ENCODE peak calls at places on chromosome X, in eight cellular contexts. One of them, this sample, is unnamed.

GRCh38 chrX:115972717-115973116 is 197.8 kb upstream of the AGTR2 start:
- DNase-seq in GM12891: no peak
- DNase-seq in IMR-90: no peak
- DNase-seq in heart left ventricle: no peak
- DNase-seq in HCT116: no peak
- DNase-seq in ovary: no peak
- DNase-seq in endothelial cell of umbilical vein: no peak
- DNase-seq in A549: no peak
- DNase-seq in this sample: no peak

GRCh38 chrX:122094611-122095010 is 1047.2 kb downstream of the GLUD2 start:
- DNase-seq in endothelial cell of umbilical vein: no peak
- DNase-seq in A549: no peak
- DNase-seq in HCT116: no peak
- DNase-seq in GM12891: no peak
- DNase-seq in heart left ventricle: no peak
- DNase-seq in IMR-90: no peak
- DNase-seq in ovary: no peak
- DNase-seq in this sample: no peak

GRCh38 chrX:85516131-85516530 is 136.7 kb upstream of the POF1B start:
- DNase-seq in ovary: no peak
- DNase-seq in heart left ventricle: no peak
- DNase-seq in HCT116: no peak
- DNase-seq in A549: no peak
- DNase-seq in endothelial cell of umbilical vein: no peak
- DNase-seq in IMR-90: no peak
- DNase-seq in GM12891: no peak
- DNase-seq in this sample: no peak

GRCh38 chrX:19097553-19097952 is 24.7 kb downstream of the ADGRG2 start:
- DNase-seq in IMR-90: no peak
- DNase-seq in GM12891: no peak
- DNase-seq in endothelial cell of umbilical vein: no peak
- DNase-seq in HCT116: no peak
- DNase-seq in heart left ventricle: no peak
- DNase-seq in A549: no peak
- DNase-seq in ovary: no peak
- DNase-seq in this sample: no peak

GRCh38 chrX:72316408-72317079 is 10.8 kb upstream of the CITED1 start:
- DNase-seq in A549: no peak
- DNase-seq in HCT116: no peak
- DNase-seq in ovary: peak; percentile 32
- DNase-seq in heart left ventricle: no peak
- DNase-seq in endothelial cell of umbilical vein: no peak
- DNase-seq in IMR-90: no peak
- DNase-seq in GM12891: no peak
- DNase-seq in this sample: no peak

GRCh38 chrX:13808865-13809264 is 8.0 kb downstream of the GPM6B start:
- DNase-seq in HCT116: no peak
- DNase-seq in heart left ventricle: no peak
- DNase-seq in endothelial cell of umbilical vein: no peak
- DNase-seq in IMR-90: no peak
- DNase-seq in GM12891: no peak
- DNase-seq in A549: no peak
- DNase-seq in ovary: no peak
- DNase-seq in this sample: no peak

GRCh38 chrX:12961191-12961718 is 13.7 kb upstream of the TMSB4X start:
- DNase-seq in endothelial cell of umbilical vein: no peak
- DNase-seq in ovary: no peak
- DNase-seq in A549: no peak
- DNase-seq in HCT116: no peak
- DNase-seq in heart left ventricle: no peak
- DNase-seq in GM12891: no peak
- DNase-seq in IMR-90: no peak
- DNase-seq in this sample: no peak

GRCh38 chrX:34586936-34587335 is 70.1 kb downstream of the TMEM47 start:
- DNase-seq in ovary: no peak
- DNase-seq in A549: no peak
- DNase-seq in HCT116: no peak
- DNase-seq in endothelial cell of umbilical vein: peak; percentile 56
- DNase-seq in GM12891: no peak
- DNase-seq in IMR-90: no peak
- DNase-seq in heart left ventricle: no peak
- DNase-seq in this sample: no peak

GRCh38 chrX:102154900-102155805 is 624 bp downstream of the BEX5 start:
- DNase-seq in IMR-90: no peak
- DNase-seq in A549: no peak
- DNase-seq in ovary: peak; percentile 41
- DNase-seq in GM12891: no peak
- DNase-seq in endothelial cell of umbilical vein: peak; percentile 0
- DNase-seq in HCT116: no peak
- DNase-seq in heart left ventricle: no peak
- DNase-seq in this sample: peak; percentile 13

GRCh38 chrX:69109706-69110635 is 55.3 kb downstream of the PJA1 start:
- DNase-seq in IMR-90: peak; percentile 73
- DNase-seq in HCT116: peak; percentile 28
- DNase-seq in ovary: no peak
- DNase-seq in GM12891: no peak
- DNase-seq in A549: peak; percentile 71
- DNase-seq in endothelial cell of umbilical vein: no peak
- DNase-seq in heart left ventricle: no peak
- DNase-seq in this sample: no peak

GRCh38 chrX:20664774-20665173 is 398.1 kb upstream of the RPS6KA3 start:
- DNase-seq in A549: no peak
- DNase-seq in IMR-90: no peak
- DNase-seq in heart left ventricle: no peak
- DNase-seq in endothelial cell of umbilical vein: no peak
- DNase-seq in ovary: no peak
- DNase-seq in HCT116: no peak
- DNase-seq in GM12891: no peak
- DNase-seq in this sample: no peak

GRCh38 chrX:2325076-2325784 is 175.5 kb downstream of the DHRSX start:
- DNase-seq in endothelial cell of umbilical vein: peak; percentile 55
- DNase-seq in ovary: peak; percentile 85
- DNase-seq in HCT116: no peak
- DNase-seq in IMR-90: peak; percentile 84
- DNase-seq in GM12891: no peak
- DNase-seq in A549: no peak
- DNase-seq in heart left ventricle: peak; percentile 91
- DNase-seq in this sample: peak; percentile 78

GRCh38 chrX:73965833-73966232 is 338.1 kb upstream of the ZCCHC13 start:
- DNase-seq in ovary: no peak
- DNase-seq in IMR-90: no peak
- DNase-seq in endothelial cell of umbilical vein: no peak
- DNase-seq in heart left ventricle: no peak
- DNase-seq in A549: no peak
- DNase-seq in GM12891: no peak
- DNase-seq in HCT116: no peak
- DNase-seq in this sample: no peak

GRCh38 chrX:36364262-36364661 is 444.7 kb downstream of the CFAP47 start:
- DNase-seq in GM12891: no peak
- DNase-seq in heart left ventricle: no peak
- DNase-seq in endothelial cell of umbilical vein: no peak
- DNase-seq in HCT116: no peak
- DNase-seq in ovary: no peak
- DNase-seq in IMR-90: no peak
- DNase-seq in A549: no peak
- DNase-seq in this sample: no peak

GRCh38 chrX:82998163-82998562 is 509.9 kb upstream of the POU3F4 start:
- DNase-seq in ovary: no peak
- DNase-seq in A549: no peak
- DNase-seq in HCT116: no peak
- DNase-seq in endothelial cell of umbilical vein: no peak
- DNase-seq in IMR-90: no peak
- DNase-seq in GM12891: no peak
- DNase-seq in heart left ventricle: no peak
- DNase-seq in this sample: no peak

GRCh38 chrX:39459204-39459603 is 638.6 kb downstream of the BCOR start:
- DNase-seq in HCT116: no peak
- DNase-seq in A549: no peak
- DNase-seq in GM12891: no peak
- DNase-seq in heart left ventricle: no peak
- DNase-seq in endothelial cell of umbilical vein: no peak
- DNase-seq in IMR-90: no peak
- DNase-seq in ovary: no peak
- DNase-seq in this sample: no peak
- TF ChIP-seq POLR2A in HCT116: no peak
- TF ChIP-seq POLR2A in A549: no peak
- TF ChIP-seq POLR2A in GM12891: no peak
- TF ChIP-seq POLR2A in heart left ventricle: no peak
- TF ChIP-seq POLR2A in endothelial cell of umbilical vein: no peak
- TF ChIP-seq POLR2A in IMR-90: no peak
- TF ChIP-seq POLR2A in ovary: no peak
- TF ChIP-seq POLR2A in this sample: no peak

GRCh38 chrX:151621422-151621821 is 57.9 kb downstream of the PASD1 start:
- DNase-seq in A549: no peak
- DNase-seq in IMR-90: no peak
- DNase-seq in heart left ventricle: no peak
- DNase-seq in HCT116: no peak
- DNase-seq in ovary: no peak
- DNase-seq in endothelial cell of umbilical vein: no peak
- DNase-seq in GM12891: no peak
- DNase-seq in this sample: no peak
- TF ChIP-seq POLR2A in A549: no peak
- TF ChIP-seq POLR2A in IMR-90: no peak
- TF ChIP-seq POLR2A in heart left ventricle: no peak
- TF ChIP-seq POLR2A in HCT116: no peak
- TF ChIP-seq POLR2A in ovary: no peak
- TF ChIP-seq POLR2A in endothelial cell of umbilical vein: no peak
- TF ChIP-seq POLR2A in GM12891: no peak
- TF ChIP-seq POLR2A in this sample: no peak

GRCh38 chrX:110156167-110156754 is 153.3 kb downstream of the TMEM164 start:
- DNase-seq in endothelial cell of umbilical vein: no peak
- DNase-seq in GM12891: no peak
- DNase-seq in heart left ventricle: no peak
- DNase-seq in A549: no peak
- DNase-seq in IMR-90: no peak
- DNase-seq in HCT116: no peak
- DNase-seq in ovary: no peak
- DNase-seq in this sample: no peak
- TF ChIP-seq POLR2A in endothelial cell of umbilical vein: no peak
- TF ChIP-seq POLR2A in GM12891: no peak
- TF ChIP-seq POLR2A in heart left ventricle: no peak
- TF ChIP-seq POLR2A in A549: no peak
- TF ChIP-seq POLR2A in IMR-90: no peak
- TF ChIP-seq POLR2A in HCT116: no peak
- TF ChIP-seq POLR2A in ovary: no peak
- TF ChIP-seq POLR2A in this sample: no peak

GRCh38 chrX:103404225-103405008 is 28.1 kb downstream of the BEX3 start:
- DNase-seq in ovary: peak; percentile 69
- DNase-seq in A549: peak; percentile 51
- DNase-seq in endothelial cell of umbilical vein: peak; percentile 79
- DNase-seq in heart left ventricle: peak; percentile 57
- DNase-seq in HCT116: peak; percentile 59
- DNase-seq in GM12891: peak; percentile 2
- DNase-seq in IMR-90: peak; percentile 91
- DNase-seq in this sample: peak; percentile 62
- TF ChIP-seq POLR2A in ovary: peak; percentile 52
- TF ChIP-seq POLR2A in A549: peak; percentile 37
- TF ChIP-seq POLR2A in endothelial cell of umbilical vein: no peak
- TF ChIP-seq POLR2A in heart left ventricle: no peak
- TF ChIP-seq POLR2A in HCT116: no peak
- TF ChIP-seq POLR2A in GM12891: no peak
- TF ChIP-seq POLR2A in IMR-90: peak; percentile 71
- TF ChIP-seq POLR2A in this sample: no peak

GRCh38 chrX:130339408-130340222 is at the start of gene SLC25A14:
- DNase-seq in ovary: peak; percentile 77
- DNase-seq in A549: peak; percentile 55
- DNase-seq in HCT116: peak; percentile 51
- DNase-seq in endothelial cell of umbilical vein: peak; percentile 67
- DNase-seq in heart left ventricle: peak; percentile 77
- DNase-seq in GM12891: peak; percentile 39
- DNase-seq in IMR-90: peak; percentile 66
- DNase-seq in this sample: peak; percentile 75
- TF ChIP-seq POLR2A in ovary: no peak
- TF ChIP-seq POLR2A in A549: peak; percentile 49
- TF ChIP-seq POLR2A in HCT116: no peak
- TF ChIP-seq POLR2A in endothelial cell of umbilical vein: no peak
- TF ChIP-seq POLR2A in heart left ventricle: peak; percentile 22
- TF ChIP-seq POLR2A in GM12891: no peak
- TF ChIP-seq POLR2A in IMR-90: no peak
- TF ChIP-seq POLR2A in this sample: peak; percentile 40

GRCh38 chrX:91435465-91435864 is 826 bp downstream of the PABPC5 start:
- DNase-seq in IMR-90: no peak
- DNase-seq in heart left ventricle: no peak
- DNase-seq in endothelial cell of umbilical vein: no peak
- DNase-seq in GM12891: no peak
- DNase-seq in HCT116: no peak
- DNase-seq in A549: no peak
- DNase-seq in ovary: peak; percentile 27
- DNase-seq in this sample: no peak

DNA sequence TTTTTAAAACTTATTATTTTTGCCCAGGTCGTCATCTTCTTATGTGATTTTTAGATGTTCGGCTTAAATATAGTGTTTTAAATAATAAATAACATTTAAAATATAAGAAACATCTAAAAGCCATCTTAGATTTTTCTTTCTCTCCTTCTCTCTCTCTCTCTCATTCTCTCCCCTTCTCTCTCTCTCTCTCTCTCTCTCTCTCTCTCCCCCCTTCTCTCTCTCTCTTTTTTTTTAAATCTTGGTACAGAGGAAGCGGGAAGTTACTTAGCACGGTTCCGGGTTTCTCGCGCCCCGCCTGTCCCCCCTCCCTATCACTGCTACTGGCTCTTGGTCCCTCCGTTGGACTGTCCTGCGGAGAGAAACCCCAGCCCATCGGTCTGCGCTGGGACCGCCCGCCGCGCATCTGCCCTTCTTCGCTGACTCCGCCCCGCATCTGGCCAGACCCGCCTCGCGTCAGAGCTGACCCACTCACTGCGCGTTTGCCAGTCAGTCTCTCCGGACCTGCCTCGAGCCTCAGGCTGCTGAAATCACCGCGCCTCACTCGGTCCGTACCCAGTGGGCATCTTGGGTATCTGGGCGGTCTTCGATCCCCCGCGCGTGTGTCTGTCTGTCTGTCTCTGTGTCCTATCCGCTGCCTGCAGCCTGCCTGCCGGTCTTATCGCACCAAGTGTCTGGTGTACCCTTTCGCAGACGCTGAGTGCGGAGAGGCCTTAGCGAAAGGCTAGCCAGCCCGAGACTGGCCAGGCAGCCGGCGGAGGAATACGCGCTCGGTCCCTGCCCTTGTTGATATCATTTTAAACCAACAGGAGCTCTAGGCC is at the start of gene PABPC5:
- DNase-seq in ovary: peak; percentile 86
- DNase-seq in HCT116: no peak
- DNase-seq in GM12891: no peak
- DNase-seq in A549: no peak
- DNase-seq in heart left ventricle: peak; percentile 78
- DNase-seq in endothelial cell of umbilical vein: peak; percentile 9
- DNase-seq in IMR-90: peak; percentile 82
- DNase-seq in this sample: peak; percentile 57
- TF ChIP-seq POLR2A in ovary: peak; percentile 86
- TF ChIP-seq POLR2A in HCT116: no peak
- TF ChIP-seq POLR2A in GM12891: no peak
- TF ChIP-seq POLR2A in A549: no peak
- TF ChIP-seq POLR2A in heart left ventricle: peak; percentile 34
- TF ChIP-seq POLR2A in endothelial cell of umbilical vein: no peak
- TF ChIP-seq POLR2A in IMR-90: peak; percentile 73
- TF ChIP-seq POLR2A in this sample: peak; percentile 53